ENCODE peak calls at places on chromosomes 6 and 20, in six cellular contexts. One of them, this sample, is unnamed.

GRCh38 chr20:23419995-23420901 is 1.0 kb downstream of the NAPB start:
- DNase-seq in endothelial cell of umbilical vein: peak
- DNase-seq in K562: peak
- DNase-seq in A549: peak
- DNase-seq in HepG2: peak
- DNase-seq in GM12878: no peak
- DNase-seq in this sample: peak

GRCh38 chr6:71482742-71483141 is 194.1 kb downstream of the OGFRL1 start:
- DNase-seq in endothelial cell of umbilical vein: peak
- DNase-seq in K562: no peak
- DNase-seq in A549: no peak
- DNase-seq in HepG2: no peak
- DNase-seq in GM12878: no peak
- DNase-seq in this sample: no peak

GRCh38 chr6:84791233-84791632 is 26.8 kb upstream of the TBX18 start:
- DNase-seq in endothelial cell of umbilical vein: peak
- DNase-seq in K562: peak
- DNase-seq in A549: no peak
- DNase-seq in HepG2: no peak
- DNase-seq in GM12878: no peak
- DNase-seq in this sample: peak

GRCh38 chr6:48614326-48614725 is 503.3 kb upstream of the PTCHD4 start:
- DNase-seq in endothelial cell of umbilical vein: no peak
- DNase-seq in K562: no peak
- DNase-seq in A549: no peak
- DNase-seq in HepG2: no peak
- DNase-seq in GM12878: no peak
- DNase-seq in this sample: no peak

GRCh38 chr6:104640761-104641160 is 219.0 kb downstream of the HACE1 start:
- DNase-seq in endothelial cell of umbilical vein: no peak
- DNase-seq in K562: no peak
- DNase-seq in A549: no peak
- DNase-seq in HepG2: no peak
- DNase-seq in GM12878: no peak
- DNase-seq in this sample: no peak

GRCh38 chr6:149217466-149217888 is 100.0 kb upstream of the TAB2 start:
- DNase-seq in endothelial cell of umbilical vein: no peak
- DNase-seq in K562: peak
- DNase-seq in A549: no peak
- DNase-seq in HepG2: no peak
- DNase-seq in GM12878: no peak
- DNase-seq in this sample: peak

GRCh38 chr6:169991913-169992312 is 240.5 kb downstream of the ERMARD start:
- DNase-seq in endothelial cell of umbilical vein: no peak
- DNase-seq in K562: no peak
- DNase-seq in A549: no peak
- DNase-seq in HepG2: no peak
- DNase-seq in GM12878: no peak
- DNase-seq in this sample: no peak

GRCh38 chr6:165630544-165630953 is 32.5 kb downstream of the PDE10A start:
- DNase-seq in endothelial cell of umbilical vein: peak
- DNase-seq in K562: no peak
- DNase-seq in A549: no peak
- DNase-seq in HepG2: no peak
- DNase-seq in GM12878: no peak
- DNase-seq in this sample: no peak

GRCh38 chr6:21033575-21034026 is 499.3 kb downstream of the CDKAL1 start:
- DNase-seq in endothelial cell of umbilical vein: peak
- DNase-seq in K562: no peak
- DNase-seq in A549: no peak
- DNase-seq in HepG2: no peak
- DNase-seq in GM12878: no peak
- DNase-seq in this sample: no peak

GRCh38 chr6:71228461-71229041 is 60.1 kb upstream of the OGFRL1 start:
- DNase-seq in endothelial cell of umbilical vein: no peak
- DNase-seq in K562: no peak
- DNase-seq in A549: no peak
- DNase-seq in HepG2: no peak
- DNase-seq in GM12878: no peak
- DNase-seq in this sample: peak

GRCh38 chr6:157753291-157753690 is 69.8 kb upstream of the SNX9 start:
- DNase-seq in endothelial cell of umbilical vein: no peak
- DNase-seq in K562: no peak
- DNase-seq in A549: no peak
- DNase-seq in HepG2: no peak
- DNase-seq in GM12878: no peak
- DNase-seq in this sample: no peak

GRCh38 chr6:110518281-110518623 is 41.8 kb upstream of the SLC22A16 start:
- DNase-seq in endothelial cell of umbilical vein: no peak
- DNase-seq in K562: peak
- DNase-seq in A549: peak
- DNase-seq in HepG2: peak
- DNase-seq in GM12878: no peak
- DNase-seq in this sample: peak

GRCh38 chr6:151379933-151380847 is 11.2 kb downstream of the ZBTB2 start:
- DNase-seq in endothelial cell of umbilical vein: no peak
- DNase-seq in K562: no peak
- DNase-seq in A549: no peak
- DNase-seq in HepG2: no peak
- DNase-seq in GM12878: no peak
- DNase-seq in this sample: no peak

GRCh38 chr6:17470953-17471335 is 77.5 kb downstream of the CAP2 start:
- DNase-seq in endothelial cell of umbilical vein: no peak
- DNase-seq in K562: no peak
- DNase-seq in A549: no peak
- DNase-seq in HepG2: no peak
- DNase-seq in GM12878: no peak
- DNase-seq in this sample: peak
- TF ChIP-seq CTCF in endothelial cell of umbilical vein: no peak
- TF ChIP-seq CTCF in K562: no peak
- TF ChIP-seq CTCF in A549: no peak
- TF ChIP-seq CTCF in HepG2: no peak
- TF ChIP-seq CTCF in GM12878: no peak
- TF ChIP-seq CTCF in this sample: no peak

GRCh38 chr20:45115386-45115774 is 406 bp upstream of the WFDC5 start:
- DNase-seq in endothelial cell of umbilical vein: no peak
- DNase-seq in K562: no peak
- DNase-seq in A549: no peak
- DNase-seq in HepG2: no peak
- DNase-seq in GM12878: no peak
- DNase-seq in this sample: no peak
- TF ChIP-seq MYC in endothelial cell of umbilical vein: no peak
- TF ChIP-seq MYC in K562: no peak
- TF ChIP-seq MYC in A549: no peak
- TF ChIP-seq MYC in HepG2: no peak
- TF ChIP-seq MYC in GM12878: no peak
- TF ChIP-seq MYC in this sample: no peak

GRCh38 chr6:139134817-139135577 is at the start of gene HECA:
- DNase-seq in endothelial cell of umbilical vein: peak
- DNase-seq in K562: peak
- DNase-seq in A549: peak
- DNase-seq in HepG2: peak
- DNase-seq in GM12878: no peak
- DNase-seq in this sample: peak

GRCh38 chr6:139133272-139133671 is 1.6 kb upstream of the HECA start:
- DNase-seq in endothelial cell of umbilical vein: no peak
- DNase-seq in K562: peak
- DNase-seq in A549: no peak
- DNase-seq in HepG2: peak
- DNase-seq in GM12878: no peak
- DNase-seq in this sample: no peak

GRCh38 chr6:139137716-139138115 is 2.8 kb downstream of the HECA start:
- DNase-seq in endothelial cell of umbilical vein: no peak
- DNase-seq in K562: no peak
- DNase-seq in A549: no peak
- DNase-seq in HepG2: no peak
- DNase-seq in GM12878: no peak
- DNase-seq in this sample: no peak

GRCh38 chr6:139133733-139134360 is 1.0 kb upstream of the HECA start:
- DNase-seq in endothelial cell of umbilical vein: no peak
- DNase-seq in K562: no peak
- DNase-seq in A549: no peak
- DNase-seq in HepG2: no peak
- DNase-seq in GM12878: no peak
- DNase-seq in this sample: no peak

DNA sequence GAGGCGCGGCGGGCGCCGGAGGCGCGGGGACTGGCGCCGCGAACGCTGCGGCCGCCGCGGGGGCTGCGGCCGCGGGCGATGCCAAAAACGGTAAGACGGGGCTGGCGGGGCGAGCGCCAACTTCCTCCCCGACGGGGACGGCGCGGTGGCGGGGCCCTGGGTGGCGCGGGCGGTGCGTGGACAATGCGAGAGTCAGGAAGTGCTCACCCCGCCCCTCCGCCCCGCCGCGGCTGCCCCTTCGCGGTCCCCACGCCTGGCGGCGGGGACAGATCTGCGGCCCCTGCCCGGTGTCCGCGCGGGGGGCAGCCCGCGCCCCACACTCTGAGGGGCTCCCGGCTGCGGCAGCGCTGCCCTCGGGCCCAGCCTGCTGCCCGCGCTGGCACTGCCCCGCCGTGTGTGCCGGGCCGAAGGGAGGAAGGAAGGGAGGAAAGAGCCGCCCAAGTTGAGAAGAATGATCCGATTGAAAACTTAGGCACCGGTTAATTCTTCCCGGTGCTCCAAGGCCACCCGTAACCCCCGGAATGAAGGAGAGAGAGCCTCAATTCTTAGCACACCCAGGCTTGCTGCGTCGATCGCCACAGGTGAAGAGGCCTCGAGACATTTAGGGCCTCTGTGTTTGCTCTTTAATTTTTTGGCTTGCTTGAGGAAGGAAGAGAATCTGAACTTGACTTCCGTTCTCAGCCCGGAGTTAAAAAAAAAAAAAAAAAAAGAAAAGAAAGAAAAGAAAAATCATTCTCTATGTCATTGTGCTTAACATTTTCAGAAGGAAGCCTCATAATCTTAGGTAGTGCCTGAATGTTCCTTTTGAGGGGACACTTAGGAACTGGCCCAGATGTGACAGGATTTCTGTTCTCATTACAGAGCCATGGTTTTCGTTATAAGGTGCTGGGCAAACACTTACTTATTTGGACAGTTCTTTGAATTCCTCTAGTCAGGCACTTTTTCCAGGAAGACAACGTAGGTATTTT is 982 bp downstream of the HECA start:
- DNase-seq in endothelial cell of umbilical vein: peak
- DNase-seq in K562: peak
- DNase-seq in A549: peak
- DNase-seq in HepG2: no peak
- DNase-seq in GM12878: no peak
- DNase-seq in this sample: peak
- TF ChIP-seq CTCF in endothelial cell of umbilical vein: no peak
- TF ChIP-seq CTCF in K562: no peak
- TF ChIP-seq CTCF in A549: no peak
- TF ChIP-seq CTCF in HepG2: no peak
- TF ChIP-seq CTCF in GM12878: no peak
- TF ChIP-seq CTCF in this sample: no peak

DNA sequence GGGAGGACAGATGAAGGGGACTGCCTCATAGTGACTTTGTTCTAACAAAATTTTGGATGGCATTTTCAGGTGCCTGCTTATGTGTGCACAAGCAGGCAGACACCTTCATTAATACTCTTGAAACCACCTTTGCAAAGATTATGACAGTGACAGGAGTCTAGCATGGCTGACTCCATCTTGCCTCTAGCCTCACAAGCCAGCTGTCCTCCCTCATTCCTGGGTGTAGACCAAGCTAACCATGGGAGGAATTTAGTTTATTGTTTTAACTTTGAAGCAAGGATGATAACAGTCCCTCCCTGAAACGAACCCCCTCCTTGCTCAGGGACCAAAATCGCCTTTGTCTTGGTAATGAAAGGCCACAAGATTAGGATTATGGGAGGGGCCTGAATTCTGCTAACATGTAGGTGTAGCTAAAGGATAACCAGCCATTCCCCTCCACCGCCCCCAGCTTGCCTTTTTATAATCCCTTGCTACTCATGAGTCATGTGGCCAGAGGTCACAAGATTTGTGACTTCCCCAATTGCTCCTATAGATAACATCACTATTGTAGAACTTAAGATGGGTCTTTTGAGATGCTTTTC is 98.8 kb upstream of the MRPS10 start:
- DNase-seq in endothelial cell of umbilical vein: peak
- DNase-seq in K562: peak
- DNase-seq in A549: no peak
- DNase-seq in HepG2: no peak
- DNase-seq in GM12878: peak
- DNase-seq in this sample: peak
- TF ChIP-seq MYC in endothelial cell of umbilical vein: no peak
- TF ChIP-seq MYC in K562: no peak
- TF ChIP-seq MYC in A549: no peak
- TF ChIP-seq MYC in HepG2: no peak
- TF ChIP-seq MYC in GM12878: no peak
- TF ChIP-seq MYC in this sample: no peak

This sample was measured in NB4.